ENCODE peak calls at places on chromosomes 5 and 9, in five cellular contexts. T is HCT116, U is heart left ventricle, N is K562, W is Peyer's patch. X is an unnamed sample.

GRCh38 chr5:136285501-136285900 is 79.8 kb downstream of the TRPC7 start:
- DNase-seq in T (no peak), U (no peak), N (no peak), W (no peak), X (no peak)

GRCh38 chr9:90641868-90642558 is 611 bp downstream of the DIRAS2 start:
- DNase-seq in T (no peak), U (no peak), N (no peak), W (no peak), X (no peak)

GRCh38 chr9:91837982-91838731 is 111.9 kb downstream of the ROR2 start:
- DNase-seq in T (peak), U (no peak), N (no peak), W (peak), X (no peak)

GRCh38 chr5:106262395-106262794 is 1408.3 kb downstream of the EFNA5 start:
- DNase-seq in T (no peak), U (no peak), N (no peak), W (no peak), X (no peak)

GRCh38 chr9:5621327-5621726 is 7.6 kb upstream of the RIC1 start:
- DNase-seq in T (peak), U (no peak), N (no peak), W (no peak), X (no peak)

GRCh38 chr5:6262651-6263363 is 115.5 kb downstream of the MED10 start:
- DNase-seq in T (no peak), U (no peak), N (no peak), W (no peak), X (no peak)

GRCh38 chr9:130707225-130707976 is 13.8 kb downstream of the EXOSC2 start:
- DNase-seq in T (no peak), U (peak), N (no peak), W (peak), X (no peak)

GRCh38 chr9:128696923-128697707 is 5.2 kb upstream of the PKN3 start:
- DNase-seq in T (no peak), U (no peak), N (no peak), W (no peak), X (no peak)

GRCh38 chr9:70229579-70229978 is 29.2 kb upstream of the SMC5 start:
- DNase-seq in T (peak), U (no peak), N (no peak), W (no peak), X (no peak)

GRCh38 chr5:107954254-107954653 is 283.5 kb upstream of the EFNA5 start:
- DNase-seq in T (no peak), U (no peak), N (no peak), W (no peak), X (no peak)

GRCh38 chr5:110644357-110644756 is 82.1 kb downstream of the TMEM232 start:
- DNase-seq in T (no peak), U (no peak), N (no peak), W (no peak), X (no peak)

GRCh38 chr9:113574381-113575262 is 111.1 kb downstream of the RGS3 start:
- DNase-seq in T (no peak), U (peak), N (no peak), W (peak), X (no peak)

GRCh38 chr9:134299068-134299467 is 27.2 kb upstream of the RXRA start:
- DNase-seq in T (no peak), U (no peak), N (no peak), W (no peak), X (no peak)

GRCh38 chr5:176427971-176428370 is 11.6 kb upstream of the CLTB start:
- DNase-seq in T (peak), U (no peak), N (no peak), W (no peak), X (no peak)

GRCh38 chr5:61896811-61897210 is 409.2 kb upstream of the KIF2A start:
- DNase-seq in T (no peak), U (no peak), N (no peak), W (no peak), X (no peak)

GRCh38 chr5:79666758-79667157 is 22.9 kb upstream of the CMYA5 start:
- DNase-seq in T (no peak), U (no peak), N (no peak), W (no peak), X (no peak)

GRCh38 chr5:158899792-158900191 is 199.9 kb downstream of the EBF1 start:
- DNase-seq in T (no peak), U (peak), N (no peak), W (no peak), X (no peak)

GRCh38 chr5:6574537-6574936 is 58.3 kb downstream of the NSUN2 start:
- DNase-seq in T (no peak), U (no peak), N (no peak), W (no peak), X (no peak)

GRCh38 chr5:2388005-2388361 is 363.5 kb downstream of the IRX2 start:
- DNase-seq in T (no peak), U (no peak), N (no peak), W (no peak), X (no peak)

GRCh38 chr5:94469889-94470288 is 148.5 kb downstream of the KIAA0825 start:
- DNase-seq in T (peak), U (no peak), N (no peak), W (no peak), X (no peak)

DNA sequence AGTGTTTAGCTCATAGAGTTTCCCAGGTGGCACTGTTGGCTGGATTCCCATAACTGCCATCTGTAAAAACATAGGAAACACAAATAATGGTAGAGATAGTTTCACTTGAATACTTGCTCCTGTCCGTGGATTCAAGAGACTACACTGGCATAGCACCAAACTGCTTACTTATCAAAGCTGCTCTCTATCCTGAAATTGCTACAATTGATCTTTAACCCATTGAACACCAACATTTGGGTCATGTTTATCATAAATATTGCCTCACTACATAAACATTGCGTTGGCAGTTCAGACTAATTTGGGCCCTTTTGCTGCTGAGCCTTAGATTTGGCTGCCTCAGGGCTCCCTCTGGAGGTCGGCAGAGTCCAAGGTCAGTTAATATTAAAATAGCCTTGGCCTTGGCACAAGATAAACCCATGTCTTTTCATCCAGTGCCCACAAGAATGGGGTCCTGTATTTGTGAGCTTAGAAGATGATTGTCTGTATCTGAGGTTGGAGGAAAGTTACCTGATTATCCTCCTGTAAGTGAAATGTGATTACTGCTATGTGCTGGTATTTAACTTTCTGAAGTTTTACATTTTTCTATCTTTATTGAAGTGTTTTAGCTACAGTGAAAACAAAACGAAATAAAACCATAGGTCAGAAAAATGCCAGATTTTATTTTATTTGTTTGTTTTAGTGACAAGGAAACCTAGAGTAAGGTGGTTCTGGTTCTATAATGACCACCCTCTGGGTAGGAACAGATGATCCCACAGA is 4.0 kb upstream of the RANBP3L start:
- DNase-seq in T (peak), U (peak), N (no peak), W (peak), X (peak)
- TF ChIP-seq POLR2A in T (no peak), U (no peak), N (no peak), W (no peak), X (no peak)

GRCh38 chr9:97502222-97502983 is 937 bp downstream of the TMOD1 start:
- DNase-seq in T (no peak), U (peak), N (peak), W (no peak), X (peak)

GRCh38 chr9:97501177-97501971 is at the start of gene TMOD1:
- DNase-seq in T (peak), U (peak), N (peak), W (peak), X (peak)

GRCh38 chr9:97502984-97503861 is 1.8 kb downstream of the TMOD1 start:
- DNase-seq in T (no peak), U (no peak), N (peak), W (no peak), X (no peak)

GRCh38 chr9:97500765-97501176 is 695 bp upstream of the TMOD1 start:
- DNase-seq in T (no peak), U (no peak), N (no peak), W (no peak), X (no peak)

GRCh38 chr9:97501972-97502221 is 431 bp downstream of the TMOD1 start:
- DNase-seq in T (no peak), U (no peak), N (no peak), W (no peak), X (peak)
- TF ChIP-seq POLR2A in T (no peak), U (peak), N (no peak), W (no peak), X (no peak)

DNA sequence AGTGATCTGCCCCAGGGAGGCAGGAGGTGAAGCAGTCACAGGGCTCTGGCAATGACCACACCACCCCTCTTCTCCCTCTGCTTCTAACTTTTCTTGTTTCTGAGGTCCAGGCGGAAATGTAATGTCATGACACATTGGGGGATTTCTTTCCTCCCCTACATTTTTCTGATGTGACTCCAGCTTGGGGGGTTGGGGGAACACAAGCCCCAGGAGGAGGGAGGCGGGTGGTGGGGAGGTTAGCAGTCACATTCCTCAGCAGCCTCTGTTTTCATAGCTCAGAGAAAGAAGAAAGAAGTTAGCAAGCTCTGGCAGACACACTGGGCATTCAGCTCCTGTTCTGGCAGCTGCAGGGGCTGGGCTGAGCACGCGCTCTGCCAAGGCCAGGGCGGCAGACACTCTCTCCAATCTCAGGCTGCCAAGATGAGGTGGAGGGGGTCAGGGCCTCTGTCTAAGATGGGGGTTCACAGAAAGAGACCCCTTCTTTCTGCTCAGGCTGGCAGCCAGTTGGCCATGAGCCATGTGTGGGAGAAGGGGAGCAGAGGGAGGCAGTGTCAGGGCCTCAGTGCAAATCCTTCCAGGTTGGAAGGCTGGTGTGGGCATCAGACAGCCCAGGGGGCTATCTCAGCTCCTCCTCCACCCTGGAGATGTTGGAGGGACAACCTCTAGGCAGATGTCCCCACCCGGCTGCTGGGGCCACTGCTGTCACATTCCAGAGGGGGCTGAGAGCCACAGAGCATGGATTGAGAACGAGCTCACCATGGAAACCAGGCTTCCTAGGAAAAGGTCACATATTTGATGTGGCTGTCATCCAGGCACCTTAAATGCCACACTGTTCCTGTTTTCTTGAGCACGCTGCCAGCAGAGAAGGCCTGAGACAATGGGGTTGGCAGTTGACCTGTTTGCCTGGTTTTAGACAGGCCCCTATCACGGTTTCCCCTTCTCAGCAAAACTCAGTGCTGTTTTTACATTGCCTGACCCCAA is 20.1 kb upstream of the PFDN1 start:
- DNase-seq in T (no peak), U (peak), N (no peak), W (peak), X (no peak)
- TF ChIP-seq POLR2A in T (no peak), U (no peak), N (no peak), W (no peak), X (no peak)

DNA sequence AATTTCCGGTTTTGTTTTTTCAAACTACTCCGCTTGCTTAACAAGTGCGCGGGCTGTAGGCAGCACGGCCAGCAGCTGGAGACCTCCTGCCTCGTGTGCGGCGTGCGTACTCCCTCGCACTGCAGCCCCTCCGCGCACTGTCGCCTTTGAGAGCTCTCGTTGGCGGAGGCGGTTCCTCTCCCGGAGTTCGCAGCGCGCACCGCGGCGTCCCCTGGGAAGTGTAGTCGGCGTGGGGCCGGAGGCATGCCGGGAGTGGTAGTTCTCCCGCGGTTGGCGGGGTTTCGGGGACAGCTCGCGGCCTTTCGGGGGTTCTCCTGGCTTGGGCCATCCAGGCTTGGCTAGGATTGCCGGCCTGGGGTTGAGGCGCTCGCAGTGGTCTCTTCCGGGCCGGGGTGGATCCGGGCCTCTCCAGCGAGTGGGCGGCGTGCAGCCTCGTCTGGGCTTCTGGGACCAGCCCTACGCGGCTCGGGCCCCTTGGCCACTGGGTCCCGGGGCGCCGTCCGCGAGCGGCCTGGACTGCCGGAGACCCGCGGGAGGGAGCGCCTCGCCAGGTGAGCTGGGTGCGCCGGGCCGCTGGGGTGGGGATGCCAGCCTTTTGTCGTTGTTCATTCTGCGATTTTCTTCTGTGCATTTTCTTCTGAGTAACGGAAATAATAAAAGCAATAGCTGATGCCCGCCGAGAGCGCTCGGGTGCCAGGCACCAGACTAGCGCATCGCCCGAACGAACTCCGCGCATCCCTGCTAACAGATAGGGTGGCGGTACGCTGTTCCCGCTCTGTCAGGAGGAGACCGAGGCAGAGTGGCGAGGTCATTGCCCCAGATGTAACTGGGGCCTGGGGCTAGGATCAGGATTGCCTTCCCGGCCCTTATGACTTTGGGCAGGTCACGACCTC is at the start of gene ZNF354C:
- DNase-seq in T (no peak), U (peak), N (no peak), W (peak), X (no peak)
- TF ChIP-seq POLR2A in T (no peak), U (peak), N (no peak), W (no peak), X (no peak)

X was measured in GM12891.